ENCODE peak calls at places on chromosomes 7 and 10, in four cellular contexts. One of them, this sample, is unnamed.

GRCh38 chr7:4849390-4849789 is 12.4 kb downstream of the PAPOLB start:
- DNase-seq in left kidney: peak; percentile 87
- DNase-seq in T-helper 1 cell: peak; percentile 5
- DNase-seq in cardiac fibroblast: peak; percentile 49
- DNase-seq in this sample: peak; percentile 34

GRCh38 chr7:121202834-121203233 is 126.0 kb upstream of the WNT16 start:
- DNase-seq in T-helper 1 cell: no peak
- DNase-seq in cardiac fibroblast: no peak
- DNase-seq in left kidney: no peak
- DNase-seq in this sample: no peak

GRCh38 chr7:134535272-134535918 is 8.0 kb downstream of the AKR1B10 start:
- DNase-seq in cardiac fibroblast: no peak
- DNase-seq in T-helper 1 cell: no peak
- DNase-seq in left kidney: no peak
- DNase-seq in this sample: no peak

GRCh38 chr7:29607889-29608288 is 44.3 kb downstream of the PRR15 start:
- DNase-seq in T-helper 1 cell: no peak
- DNase-seq in cardiac fibroblast: peak; percentile 75
- DNase-seq in left kidney: no peak
- DNase-seq in this sample: no peak

GRCh38 chr10:9848981-9849380 is 1168.7 kb upstream of the CELF2 start:
- DNase-seq in T-helper 1 cell: no peak
- DNase-seq in cardiac fibroblast: no peak
- DNase-seq in left kidney: no peak
- DNase-seq in this sample: no peak

GRCh38 chr7:44048031-44048795 is 3.7 kb downstream of the DBNL start:
- DNase-seq in T-helper 1 cell: no peak
- DNase-seq in left kidney: no peak
- DNase-seq in cardiac fibroblast: no peak
- DNase-seq in this sample: no peak

GRCh38 chr10:23696476-23696875 is 257.6 kb downstream of the OTUD1 start:
- DNase-seq in left kidney: no peak
- DNase-seq in cardiac fibroblast: no peak
- DNase-seq in T-helper 1 cell: no peak
- DNase-seq in this sample: no peak

GRCh38 chr10:75358835-75359421 is 42.6 kb downstream of the ZNF503 start:
- DNase-seq in T-helper 1 cell: no peak
- DNase-seq in cardiac fibroblast: peak; percentile 81
- DNase-seq in left kidney: no peak
- DNase-seq in this sample: no peak

GRCh38 chr7:3867847-3868246 is 566.8 kb downstream of the SDK1 start:
- DNase-seq in cardiac fibroblast: peak; percentile 88
- DNase-seq in T-helper 1 cell: no peak
- DNase-seq in left kidney: no peak
- DNase-seq in this sample: no peak

GRCh38 chr7:83362786-83363185 is 200.1 kb upstream of the PCLO start:
- DNase-seq in left kidney: no peak
- DNase-seq in cardiac fibroblast: no peak
- DNase-seq in T-helper 1 cell: no peak
- DNase-seq in this sample: no peak

GRCh38 chr7:33837356-33837851 is 67.9 kb upstream of the BMPER start:
- DNase-seq in left kidney: peak; percentile 19
- DNase-seq in cardiac fibroblast: no peak
- DNase-seq in T-helper 1 cell: no peak
- DNase-seq in this sample: no peak

GRCh38 chr10:581776-582330 is 107.6 kb downstream of the DIP2C start:
- DNase-seq in cardiac fibroblast: no peak
- DNase-seq in T-helper 1 cell: no peak
- DNase-seq in left kidney: no peak
- DNase-seq in this sample: no peak

GRCh38 chr10:5904227-5904626 is 14.2 kb downstream of the FBH1 start:
- DNase-seq in left kidney: no peak
- DNase-seq in T-helper 1 cell: no peak
- DNase-seq in cardiac fibroblast: no peak
- DNase-seq in this sample: no peak

GRCh38 chr7:65966167-65966566 is 15.8 kb downstream of the GUSB start:
- DNase-seq in cardiac fibroblast: no peak
- DNase-seq in left kidney: no peak
- DNase-seq in T-helper 1 cell: no peak
- DNase-seq in this sample: no peak

GRCh38 chr7:70761711-70762328 is 370.1 kb upstream of the GALNT17 start:
- DNase-seq in T-helper 1 cell: no peak
- DNase-seq in left kidney: no peak
- DNase-seq in cardiac fibroblast: no peak
- DNase-seq in this sample: no peak

GRCh38 chr7:139121-139520 is 53.2 kb upstream of the FAM20C start:
- DNase-seq in left kidney: no peak
- DNase-seq in T-helper 1 cell: no peak
- DNase-seq in cardiac fibroblast: no peak
- DNase-seq in this sample: no peak

GRCh38 chr7:50671397-50671796 is 106.2 kb upstream of the DDC start:
- DNase-seq in T-helper 1 cell: no peak
- DNase-seq in left kidney: no peak
- DNase-seq in cardiac fibroblast: no peak
- DNase-seq in this sample: no peak

GRCh38 chr7:113730309-113730955 is 188.4 kb downstream of the PPP1R3A start:
- DNase-seq in T-helper 1 cell: no peak
- DNase-seq in cardiac fibroblast: peak; percentile 50
- DNase-seq in left kidney: no peak
- DNase-seq in this sample: no peak

GRCh38 chr10:116848032-116848911 is 1.0 kb upstream of the ENO4 start:
- DNase-seq in left kidney: peak; percentile 52
- DNase-seq in T-helper 1 cell: no peak
- DNase-seq in cardiac fibroblast: no peak
- DNase-seq in this sample: no peak

GRCh38 chr10:117441812-117442443 is 66.7 kb upstream of the PDZD8 start:
- DNase-seq in cardiac fibroblast: peak; percentile 72
- DNase-seq in left kidney: no peak
- DNase-seq in T-helper 1 cell: no peak
- DNase-seq in this sample: no peak

GRCh38 chr7:18693401-18693800 is 197.9 kb downstream of the HDAC9 start:
- DNase-seq in left kidney: peak; percentile 71
- DNase-seq in T-helper 1 cell: no peak
- DNase-seq in cardiac fibroblast: peak; percentile 95
- DNase-seq in this sample: no peak

GRCh38 chr7:150428671-150429451 is 21.6 kb upstream of the GIMAP8 start:
- DNase-seq in T-helper 1 cell: no peak
- DNase-seq in left kidney: peak; percentile 83
- DNase-seq in cardiac fibroblast: peak; percentile 88
- DNase-seq in this sample: no peak

GRCh38 chr7:119963654-119964053 is 309.3 kb upstream of the KCND2 start:
- DNase-seq in cardiac fibroblast: no peak
- DNase-seq in left kidney: no peak
- DNase-seq in T-helper 1 cell: no peak
- DNase-seq in this sample: no peak

GRCh38 chr7:151078233-151079040 is 2.2 kb downstream of the FASTK start:
- DNase-seq in T-helper 1 cell: no peak
- DNase-seq in cardiac fibroblast: peak; percentile 48
- DNase-seq in left kidney: no peak
- DNase-seq in this sample: peak; percentile 31

GRCh38 chr7:136528329-136528728 is 340.1 kb upstream of the CHRM2 start:
- DNase-seq in cardiac fibroblast: peak; percentile 29
- DNase-seq in left kidney: no peak
- DNase-seq in T-helper 1 cell: no peak
- DNase-seq in this sample: no peak

This sample was measured in NCI-H526 treated with DMSO at 0.1 percent for 48 hours.